ENCODE peak calls at places on chromosomes 13 and 19, in nine cellular contexts. Y is DMS153; V is glutamatergic neuron; A is activated CD4-positive, alpha-beta T cell treated with anti-CD3 and anti-CD28 coated beads for 48 hours; R is HT-29; M is fibroblast of lung; W is NCI-H345; U is HFF-Myc; S is Right ventricle myocardium superior. K is an unnamed sample.

GRCh38 chr13:102049853-102050252 is 352.0 kb downstream of the FGF14 start:
- DNase-seq in Y (no peak), V (no peak), A (no peak), R (no peak), M (no peak), W (no peak), U (no peak), S (no peak), K (no peak)

GRCh38 chr19:5393088-5393487 is 52.5 kb upstream of the PTPRS start:
- DNase-seq in Y (no peak), V (no peak), A (no peak), R (no peak), M (no peak), W (no peak), U (no peak), S (no peak), K (no peak)

GRCh38 chr19:1361601-1362384 is 21.9 kb upstream of the NDUFS7 start:
- DNase-seq in Y (no peak), V (no peak), A (no peak), R (no peak), M (peak; percentile 80), W (no peak), U (no peak), S (no peak), K (no peak)

GRCh38 chr19:19475845-19476828 is 39.2 kb downstream of the TSSK6 start:
- DNase-seq in Y (no peak), V (no peak), A (no peak), R (peak; percentile 37), M (no peak), W (no peak), U (no peak), S (no peak), K (no peak)

GRCh38 chr19:17766543-17767131 is 15.4 kb downstream of the FCHO1 start:
- DNase-seq in Y (peak; percentile 78), V (peak; percentile 91), A (peak; percentile 58), R (peak; percentile 86), M (peak; percentile 79), W (no peak), U (no peak), S (peak; percentile 88), K (no peak)

GRCh38 chr19:7701049-7701653 is 780 bp downstream of the FCER2 start:
- DNase-seq in Y (no peak), V (no peak), A (no peak), R (no peak), M (no peak), W (no peak), U (no peak), S (no peak), K (no peak)

GRCh38 chr13:69524459-69525155 is 583.0 kb upstream of the ATXN8OS start:
- DNase-seq in Y (no peak), V (no peak), A (no peak), R (peak; percentile 31), M (peak; percentile 9), W (no peak), U (no peak), S (no peak), K (no peak)

GRCh38 chr19:1862424-1863307 is 713 bp downstream of the KLF16 start:
- DNase-seq in Y (peak; percentile 3), V (peak; percentile 67), A (peak; percentile 64), R (peak; percentile 12), M (no peak), W (peak; percentile 46), U (no peak), S (no peak), K (no peak)

GRCh38 chr19:54620464-54620863 is 9.8 kb upstream of the LILRB1 start:
- DNase-seq in Y (no peak), V (no peak), A (no peak), R (no peak), M (no peak), W (no peak), U (no peak), S (no peak), K (no peak)

GRCh38 chr13:113647351-113648217 is 10.4 kb downstream of the ATP4B start:
- DNase-seq in Y (peak; percentile 94), V (peak; percentile 8), A (no peak), R (peak; percentile 96), M (peak; percentile 54), W (peak; percentile 97), U (peak; percentile 1), S (peak; percentile 95), K (peak; percentile 12)

GRCh38 chr13:46496086-46496485 is 56.9 kb upstream of the LRCH1 start:
- DNase-seq in Y (no peak), V (no peak), A (no peak), R (no peak), M (no peak), W (no peak), U (no peak), S (no peak), K (no peak)

GRCh38 chr19:41702208-41702651 is 6.2 kb upstream of the CEACAM5 start:
- DNase-seq in Y (no peak), V (no peak), A (no peak), R (no peak), M (no peak), W (no peak), U (no peak), S (no peak), K (no peak)

GRCh38 chr19:10501971-10502523 is 1.1 kb downstream of the KEAP1 start:
- DNase-seq in Y (peak; percentile 60), V (peak; percentile 56), A (peak; percentile 50), R (peak; percentile 54), M (peak; percentile 49), W (peak; percentile 62), U (no peak), S (peak; percentile 93), K (no peak)

GRCh38 chr19:10751109-10751972 is 33.5 kb downstream of the DNM2 start:
- DNase-seq in Y (peak; percentile 44), V (no peak), A (no peak), R (peak; percentile 79), M (no peak), W (no peak), U (no peak), S (no peak), K (no peak)

GRCh38 chr13:74751739-74752138 is 617.5 kb upstream of the KLF12 start:
- DNase-seq in Y (peak; percentile 4), V (no peak), A (no peak), R (no peak), M (no peak), W (peak; percentile 91), U (no peak), S (no peak), K (no peak)

GRCh38 chr13:49539313-49539712 is 43.6 kb downstream of the PHF11 start:
- DNase-seq in Y (no peak), V (no peak), A (no peak), R (no peak), M (no peak), W (no peak), U (no peak), S (no peak), K (no peak)

GRCh38 chr19:3986260-3987041 is 1.2 kb upstream of the EEF2 start:
- DNase-seq in Y (peak; percentile 86), V (no peak), A (peak; percentile 66), R (peak; percentile 57), M (peak; percentile 84), W (peak; percentile 94), U (peak; percentile 53), S (no peak), K (no peak)

GRCh38 chr13:91652389-91652788 is 254.0 kb downstream of the GPC5 start:
- DNase-seq in Y (no peak), V (no peak), A (no peak), R (no peak), M (no peak), W (no peak), U (no peak), S (no peak), K (no peak)

GRCh38 chr13:40994581-40995230 is 24.4 kb downstream of the ELF1 start:
- DNase-seq in Y (no peak), V (no peak), A (no peak), R (peak; percentile 55), M (no peak), W (no peak), U (no peak), S (no peak), K (no peak)

GRCh38 chr19:55579766-55580621 is 654 bp downstream of the ZNF579 start:
- DNase-seq in Y (no peak), V (peak; percentile 64), A (no peak), R (peak; percentile 30), M (peak; percentile 49), W (peak; percentile 24), U (no peak), S (peak; percentile 44), K (no peak)

GRCh38 chr19:35607661-35608060 is 4.9 kb upstream of the HAUS5 start:
- DNase-seq in Y (no peak), V (no peak), A (no peak), R (no peak), M (no peak), W (no peak), U (no peak), S (no peak), K (no peak)

GRCh38 chr19:33821871-33822270 is 25.2 kb downstream of the KCTD15 start:
- DNase-seq in Y (no peak), V (no peak), A (no peak), R (no peak), M (no peak), W (no peak), U (no peak), S (no peak), K (no peak)